ENCODE peak calls at places on chromosome 10, in five cellular contexts. G, E, D, J and C are unnamed samples.

GRCh38 chr10:97547889-97548485 is 24.6 kb upstream of the ANKRD2 start:
- DNase-seq in G (no peak), E (no peak), D (no peak), J (peak), C (no peak)

GRCh38 chr10:86693721-86694369 is 25.5 kb downstream of the LDB3 start:
- DNase-seq in G (no peak), E (peak), D (peak), J (peak), C (no peak)

GRCh38 chr10:60914676-60915075 is 29.3 kb downstream of the RHOBTB1 start:
- DNase-seq in G (no peak), E (no peak), D (no peak), J (peak), C (no peak)

GRCh38 chr10:69481280-69481679 is 30.0 kb downstream of the TSPAN15 start:
- DNase-seq in G (no peak), E (no peak), D (no peak), J (no peak), C (no peak)

GRCh38 chr10:122992031-122992585 is 11.9 kb downstream of the PSTK start:
- DNase-seq in G (no peak), E (no peak), D (no peak), J (no peak), C (no peak)

GRCh38 chr10:21191512-21191911 is 294.4 kb upstream of the NEBL start:
- DNase-seq in G (no peak), E (no peak), D (no peak), J (no peak), C (no peak)

GRCh38 chr10:12720217-12720981 is 281.1 kb downstream of the CCDC3 start:
- DNase-seq in G (no peak), E (no peak), D (no peak), J (peak), C (no peak)

GRCh38 chr10:130300608-130301025 is 164.4 kb downstream of the GLRX3 start:
- DNase-seq in G (no peak), E (no peak), D (no peak), J (peak), C (no peak)

GRCh38 chr10:16999665-17000451 is 129.8 kb downstream of the CUBN start:
- DNase-seq in G (no peak), E (no peak), D (no peak), J (peak), C (no peak)

GRCh38 chr10:26044123-26044749 is 110.2 kb downstream of the MYO3A start:
- DNase-seq in G (no peak), E (peak), D (no peak), J (no peak), C (no peak)

GRCh38 chr10:97888641-97889262 is 39.1 kb downstream of the GOLGA7B start:
- DNase-seq in G (no peak), E (no peak), D (no peak), J (peak), C (no peak)

GRCh38 chr10:63236113-63236935 is 103.2 kb downstream of the NRBF2 start:
- DNase-seq in G (no peak), E (no peak), D (no peak), J (peak), C (no peak)

GRCh38 chr10:76209135-76209534 is 777.7 kb downstream of the LRMDA start:
- DNase-seq in G (no peak), E (no peak), D (no peak), J (peak), C (no peak)

GRCh38 chr10:43649149-43649523 is 455 bp upstream of the ZNF32 start:
- DNase-seq in G (no peak), E (no peak), D (no peak), J (no peak), C (no peak)

DNA sequence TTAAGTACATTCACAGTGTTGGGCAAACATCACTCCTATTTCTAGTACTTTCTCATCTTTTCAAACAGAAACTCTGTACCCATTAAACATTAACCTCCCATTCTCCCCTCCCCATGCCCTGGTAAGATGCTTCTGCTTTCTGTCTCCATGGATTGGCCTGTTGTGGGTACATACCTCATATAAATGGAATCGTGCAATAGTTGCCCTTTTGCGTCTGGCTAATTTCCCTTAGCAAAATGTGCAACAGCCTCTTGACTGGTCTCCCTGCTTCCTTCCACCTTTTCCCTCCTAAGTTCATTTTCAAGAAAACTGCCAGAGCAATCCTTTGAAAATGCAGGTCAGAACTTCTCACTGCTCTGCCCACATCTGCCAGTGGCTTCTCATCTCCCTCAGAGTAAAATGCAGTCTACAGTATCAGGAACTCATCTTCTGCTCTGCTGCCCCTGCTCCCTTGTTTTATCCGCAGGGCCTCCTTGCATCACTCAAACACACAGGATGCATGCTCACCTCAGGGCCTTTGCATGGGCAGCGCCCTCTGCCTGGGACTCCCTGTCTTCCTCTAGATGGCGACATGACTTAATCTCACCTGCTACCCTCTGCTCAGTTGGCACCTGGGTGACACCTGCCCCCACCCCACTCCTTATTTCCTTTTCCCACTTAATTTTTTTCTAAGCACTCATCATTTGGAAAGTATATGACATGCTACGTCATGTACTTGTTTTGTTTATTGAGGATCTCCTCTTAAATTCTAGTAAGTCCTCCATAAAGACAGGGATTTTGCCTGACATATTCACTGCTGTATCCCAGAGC is 44.3 kb upstream of the ECHDC3 start:
- DNase-seq in G (no peak), E (no peak), D (no peak), J (no peak), C (no peak)
- TF ChIP-seq CTCF in G (no peak), E (no peak), D (no peak), J (no peak), C (no peak)

GRCh38 chr10:90779573-90779972 is 78.3 kb downstream of the HTR7 start:
- DNase-seq in G (no peak), E (no peak), D (no peak), J (no peak), C (no peak)
- TF ChIP-seq CTCF in G (peak), E (peak), D (peak), J (peak), C (no peak)

DNA sequence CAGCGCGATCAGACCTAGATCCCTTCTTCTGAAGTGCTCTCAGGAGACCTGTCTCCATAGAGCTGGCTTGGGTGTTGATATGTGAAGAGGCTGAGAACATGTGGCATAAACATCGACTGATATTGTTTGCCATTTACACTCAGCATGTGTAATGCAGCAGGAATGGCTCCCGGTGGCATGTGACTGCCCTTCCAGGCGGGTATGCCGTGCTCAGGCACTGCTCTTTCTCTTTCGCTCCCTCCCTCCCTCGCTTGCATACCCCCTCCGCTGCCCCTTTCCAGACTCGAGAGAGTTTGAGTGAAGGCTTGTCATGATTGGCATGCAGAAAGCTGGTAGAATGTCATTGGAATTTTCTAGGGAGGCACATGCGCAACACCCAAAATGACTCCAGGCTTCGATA is 107.3 kb upstream of the PDCD4 start:
- DNase-seq in G (no peak), E (no peak), D (no peak), J (no peak), C (no peak)
- TF ChIP-seq CTCF in G (no peak), E (no peak), D (no peak), J (no peak), C (no peak)

DNA sequence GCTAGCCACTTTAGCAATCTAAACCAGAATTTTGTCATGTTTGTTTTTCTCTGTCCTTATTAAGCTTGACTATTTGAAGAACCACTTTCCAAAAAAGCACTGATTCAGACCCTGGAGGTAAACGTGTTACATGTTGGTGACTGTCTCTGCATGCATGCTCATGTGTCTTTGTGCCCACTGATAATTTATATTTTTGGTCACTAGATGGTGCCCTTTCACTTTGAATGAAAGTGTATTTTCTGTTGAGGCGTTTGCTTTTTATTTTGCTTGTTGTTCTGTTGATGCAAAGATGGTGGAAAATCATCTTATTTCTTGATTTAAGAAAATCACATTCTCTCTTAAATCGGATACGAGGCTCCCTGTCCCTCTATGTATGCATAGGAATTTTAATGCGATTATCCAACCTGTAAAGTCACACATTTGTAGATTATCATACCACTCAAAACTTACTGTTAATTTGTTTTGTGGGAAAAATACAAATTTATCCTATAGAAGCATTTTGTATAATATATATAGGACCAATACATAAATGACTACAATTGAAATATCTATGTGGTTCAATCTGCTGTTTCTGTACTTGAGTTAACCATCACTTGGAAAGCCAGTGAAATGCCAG is 269.3 kb downstream of the BICC1 start:
- DNase-seq in G (no peak), E (peak), D (no peak), J (peak), C (no peak)
- TF ChIP-seq CTCF in G (peak), E (peak), D (peak), J (peak), C (no peak)

DNA sequence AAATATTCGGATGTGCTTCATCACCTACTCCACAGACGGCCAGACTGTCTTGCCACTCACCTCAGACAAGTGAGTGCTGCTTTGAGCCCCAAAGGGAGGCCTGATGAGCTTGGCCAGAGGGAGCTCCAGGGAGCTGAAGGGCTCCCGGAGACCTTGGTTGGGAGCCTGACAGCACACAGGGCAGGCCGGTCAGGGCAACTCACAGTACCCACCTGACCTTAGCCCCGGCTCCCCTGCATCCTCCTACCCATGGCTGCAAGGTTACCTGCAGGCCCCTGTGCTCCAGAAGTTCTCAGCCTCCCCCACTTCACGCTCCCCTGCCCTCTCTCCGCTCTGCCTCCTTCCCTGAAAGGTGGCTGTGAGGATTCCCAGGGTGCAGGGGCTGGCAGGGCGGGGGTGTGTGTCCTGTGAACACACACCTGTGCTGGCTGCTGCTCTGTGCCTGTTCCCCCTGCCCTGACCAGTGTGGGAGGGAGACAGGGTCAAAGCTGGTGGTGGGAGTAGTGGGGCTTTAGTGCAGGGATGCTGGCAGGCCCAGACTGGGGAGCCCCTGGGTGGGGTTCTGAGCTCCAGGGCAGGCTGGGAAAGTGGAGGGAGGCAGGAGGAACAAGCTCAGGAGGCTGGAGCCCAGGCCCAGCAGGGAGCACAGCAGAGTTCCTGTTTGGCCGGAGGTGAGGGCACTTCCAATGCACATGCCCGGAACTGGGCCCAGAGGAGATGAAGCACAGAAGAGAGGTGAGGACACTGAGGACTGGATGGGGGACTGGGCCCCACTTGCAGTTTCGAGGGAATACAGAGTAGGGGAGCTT is 7.2 kb downstream of the ANTXRL start:
- DNase-seq in G (no peak), E (no peak), D (no peak), J (no peak), C (no peak)
- TF ChIP-seq CTCF in G (no peak), E (no peak), D (no peak), J (no peak), C (no peak)